ENCODE peak calls at places on chromosomes 5 and 9, in five cellular contexts. One of them, this sample, is unnamed.

GRCh38 chr9:92003308-92004044 is 53.4 kb upstream of the ROR2 start:
- DNase-seq in CD4-positive, alpha-beta memory T cell: no peak
- DNase-seq in CD8-positive, alpha-beta T cell: no peak
- DNase-seq in activated CD8-positive, alpha-beta memory T cell treated with anti-CD3 and anti-CD28 coated beads for 1 hour: no peak
- DNase-seq in immature natural killer cell: no peak
- DNase-seq in this sample: no peak

GRCh38 chr5:137836301-137836700 is 31.4 kb upstream of the MYOT start:
- DNase-seq in immature natural killer cell: no peak
- DNase-seq in activated CD8-positive, alpha-beta memory T cell treated with anti-CD3 and anti-CD28 coated beads for 1 hour: no peak
- DNase-seq in CD4-positive, alpha-beta memory T cell: no peak
- DNase-seq in CD8-positive, alpha-beta T cell: no peak
- DNase-seq in this sample: no peak

GRCh38 chr9:134434896-134435506 is 108.7 kb downstream of the RXRA start:
- DNase-seq in CD8-positive, alpha-beta T cell: no peak
- DNase-seq in CD4-positive, alpha-beta memory T cell: no peak
- DNase-seq in activated CD8-positive, alpha-beta memory T cell treated with anti-CD3 and anti-CD28 coated beads for 1 hour: no peak
- DNase-seq in immature natural killer cell: no peak
- DNase-seq in this sample: peak; percentile 97

GRCh38 chr9:128045876-128046275 is 21.2 kb downstream of the NAIF1 start:
- DNase-seq in activated CD8-positive, alpha-beta memory T cell treated with anti-CD3 and anti-CD28 coated beads for 1 hour: no peak
- DNase-seq in CD8-positive, alpha-beta T cell: no peak
- DNase-seq in immature natural killer cell: no peak
- DNase-seq in CD4-positive, alpha-beta memory T cell: no peak
- DNase-seq in this sample: no peak

GRCh38 chr5:172681421-172681820 is 40.4 kb downstream of the NEURL1B start:
- DNase-seq in activated CD8-positive, alpha-beta memory T cell treated with anti-CD3 and anti-CD28 coated beads for 1 hour: no peak
- DNase-seq in CD8-positive, alpha-beta T cell: no peak
- DNase-seq in CD4-positive, alpha-beta memory T cell: no peak
- DNase-seq in immature natural killer cell: no peak
- DNase-seq in this sample: no peak

GRCh38 chr9:124183772-124184171 is 74.0 kb upstream of the NEK6 start:
- DNase-seq in CD4-positive, alpha-beta memory T cell: no peak
- DNase-seq in activated CD8-positive, alpha-beta memory T cell treated with anti-CD3 and anti-CD28 coated beads for 1 hour: no peak
- DNase-seq in immature natural killer cell: no peak
- DNase-seq in CD8-positive, alpha-beta T cell: no peak
- DNase-seq in this sample: no peak

GRCh38 chr5:115166744-115167393 is 2.8 kb downstream of the TRIM36 start:
- DNase-seq in activated CD8-positive, alpha-beta memory T cell treated with anti-CD3 and anti-CD28 coated beads for 1 hour: no peak
- DNase-seq in CD8-positive, alpha-beta T cell: no peak
- DNase-seq in CD4-positive, alpha-beta memory T cell: no peak
- DNase-seq in immature natural killer cell: no peak
- DNase-seq in this sample: no peak

GRCh38 chr5:107428303-107428761 is 242.4 kb downstream of the EFNA5 start:
- DNase-seq in immature natural killer cell: peak; percentile 41
- DNase-seq in CD8-positive, alpha-beta T cell: no peak
- DNase-seq in CD4-positive, alpha-beta memory T cell: no peak
- DNase-seq in activated CD8-positive, alpha-beta memory T cell treated with anti-CD3 and anti-CD28 coated beads for 1 hour: no peak
- DNase-seq in this sample: no peak

GRCh38 chr9:73370053-73370452 is 218.4 kb downstream of the ANXA1 start:
- DNase-seq in activated CD8-positive, alpha-beta memory T cell treated with anti-CD3 and anti-CD28 coated beads for 1 hour: no peak
- DNase-seq in immature natural killer cell: no peak
- DNase-seq in CD4-positive, alpha-beta memory T cell: no peak
- DNase-seq in CD8-positive, alpha-beta T cell: no peak
- DNase-seq in this sample: no peak

GRCh38 chr5:14054965-14055963 is 87.9 kb upstream of the TRIO start:
- DNase-seq in activated CD8-positive, alpha-beta memory T cell treated with anti-CD3 and anti-CD28 coated beads for 1 hour: no peak
- DNase-seq in CD4-positive, alpha-beta memory T cell: no peak
- DNase-seq in CD8-positive, alpha-beta T cell: no peak
- DNase-seq in immature natural killer cell: no peak
- DNase-seq in this sample: no peak

GRCh38 chr5:142422426-142422825 is 97.6 kb upstream of the SPRY4 start:
- DNase-seq in immature natural killer cell: no peak
- DNase-seq in CD4-positive, alpha-beta memory T cell: no peak
- DNase-seq in CD8-positive, alpha-beta T cell: no peak
- DNase-seq in activated CD8-positive, alpha-beta memory T cell treated with anti-CD3 and anti-CD28 coated beads for 1 hour: no peak
- DNase-seq in this sample: no peak

GRCh38 chr5:157303667-157304327 is 37.9 kb downstream of the CYFIP2 start:
- DNase-seq in CD8-positive, alpha-beta T cell: peak; percentile 69
- DNase-seq in CD4-positive, alpha-beta memory T cell: peak; percentile 57
- DNase-seq in immature natural killer cell: peak; percentile 19
- DNase-seq in activated CD8-positive, alpha-beta memory T cell treated with anti-CD3 and anti-CD28 coated beads for 1 hour: peak; percentile 23
- DNase-seq in this sample: peak; percentile 57

GRCh38 chr5:134091626-134092121 is 22.8 kb upstream of the TCF7 start:
- DNase-seq in CD4-positive, alpha-beta memory T cell: no peak
- DNase-seq in CD8-positive, alpha-beta T cell: no peak
- DNase-seq in immature natural killer cell: no peak
- DNase-seq in activated CD8-positive, alpha-beta memory T cell treated with anti-CD3 and anti-CD28 coated beads for 1 hour: no peak
- DNase-seq in this sample: no peak

GRCh38 chr5:149728303-149728702 is 1.8 kb upstream of the PPARGC1B start:
- DNase-seq in immature natural killer cell: no peak
- DNase-seq in CD4-positive, alpha-beta memory T cell: no peak
- DNase-seq in activated CD8-positive, alpha-beta memory T cell treated with anti-CD3 and anti-CD28 coated beads for 1 hour: no peak
- DNase-seq in CD8-positive, alpha-beta T cell: no peak
- DNase-seq in this sample: no peak

GRCh38 chr5:73592546-73592945 is 27.0 kb downstream of the UTP15 start:
- DNase-seq in CD4-positive, alpha-beta memory T cell: no peak
- DNase-seq in immature natural killer cell: no peak
- DNase-seq in activated CD8-positive, alpha-beta memory T cell treated with anti-CD3 and anti-CD28 coated beads for 1 hour: no peak
- DNase-seq in CD8-positive, alpha-beta T cell: no peak
- DNase-seq in this sample: no peak

GRCh38 chr5:72658161-72658560 is 151.0 kb upstream of the ZNF366 start:
- DNase-seq in immature natural killer cell: no peak
- DNase-seq in CD8-positive, alpha-beta T cell: no peak
- DNase-seq in activated CD8-positive, alpha-beta memory T cell treated with anti-CD3 and anti-CD28 coated beads for 1 hour: no peak
- DNase-seq in CD4-positive, alpha-beta memory T cell: no peak
- DNase-seq in this sample: no peak

GRCh38 chr5:149674686-149675085 is 55.4 kb upstream of the PPARGC1B start:
- DNase-seq in CD8-positive, alpha-beta T cell: no peak
- DNase-seq in immature natural killer cell: no peak
- DNase-seq in CD4-positive, alpha-beta memory T cell: no peak
- DNase-seq in activated CD8-positive, alpha-beta memory T cell treated with anti-CD3 and anti-CD28 coated beads for 1 hour: no peak
- DNase-seq in this sample: no peak

GRCh38 chr9:77210116-77210515 is 32.8 kb downstream of the VPS13A start:
- DNase-seq in activated CD8-positive, alpha-beta memory T cell treated with anti-CD3 and anti-CD28 coated beads for 1 hour: no peak
- DNase-seq in CD4-positive, alpha-beta memory T cell: no peak
- DNase-seq in CD8-positive, alpha-beta T cell: no peak
- DNase-seq in immature natural killer cell: no peak
- DNase-seq in this sample: no peak

GRCh38 chr9:134965421-134965820 is 47.7 kb upstream of the FCN1 start:
- DNase-seq in CD8-positive, alpha-beta T cell: no peak
- DNase-seq in immature natural killer cell: no peak
- DNase-seq in CD4-positive, alpha-beta memory T cell: no peak
- DNase-seq in activated CD8-positive, alpha-beta memory T cell treated with anti-CD3 and anti-CD28 coated beads for 1 hour: no peak
- DNase-seq in this sample: no peak

GRCh38 chr9:128805661-128806060 is 12.6 kb upstream of the ENDOG start:
- DNase-seq in activated CD8-positive, alpha-beta memory T cell treated with anti-CD3 and anti-CD28 coated beads for 1 hour: no peak
- DNase-seq in immature natural killer cell: no peak
- DNase-seq in CD8-positive, alpha-beta T cell: no peak
- DNase-seq in CD4-positive, alpha-beta memory T cell: no peak
- DNase-seq in this sample: no peak

GRCh38 chr5:164256954-164257353 is 751.5 kb downstream of the MAT2B start:
- DNase-seq in immature natural killer cell: no peak
- DNase-seq in activated CD8-positive, alpha-beta memory T cell treated with anti-CD3 and anti-CD28 coated beads for 1 hour: no peak
- DNase-seq in CD4-positive, alpha-beta memory T cell: no peak
- DNase-seq in CD8-positive, alpha-beta T cell: no peak
- DNase-seq in this sample: no peak

GRCh38 chr5:126736141-126736540 is 40.8 kb upstream of the LMNB1 start:
- DNase-seq in activated CD8-positive, alpha-beta memory T cell treated with anti-CD3 and anti-CD28 coated beads for 1 hour: no peak
- DNase-seq in CD8-positive, alpha-beta T cell: no peak
- DNase-seq in CD4-positive, alpha-beta memory T cell: no peak
- DNase-seq in immature natural killer cell: no peak
- DNase-seq in this sample: no peak

GRCh38 chr5:178471666-178472065 is 118.5 kb downstream of the COL23A1 start:
- DNase-seq in CD8-positive, alpha-beta T cell: no peak
- DNase-seq in activated CD8-positive, alpha-beta memory T cell treated with anti-CD3 and anti-CD28 coated beads for 1 hour: no peak
- DNase-seq in immature natural killer cell: no peak
- DNase-seq in CD4-positive, alpha-beta memory T cell: no peak
- DNase-seq in this sample: no peak

GRCh38 chr5:5978501-5979361 is 399.6 kb downstream of the MED10 start:
- DNase-seq in activated CD8-positive, alpha-beta memory T cell treated with anti-CD3 and anti-CD28 coated beads for 1 hour: no peak
- DNase-seq in CD4-positive, alpha-beta memory T cell: no peak
- DNase-seq in immature natural killer cell: no peak
- DNase-seq in CD8-positive, alpha-beta T cell: no peak
- DNase-seq in this sample: no peak

GRCh38 chr9:72858089-72858912 is 94.6 kb downstream of the ALDH1A1 start:
- DNase-seq in activated CD8-positive, alpha-beta memory T cell treated with anti-CD3 and anti-CD28 coated beads for 1 hour: no peak
- DNase-seq in CD8-positive, alpha-beta T cell: no peak
- DNase-seq in CD4-positive, alpha-beta memory T cell: no peak
- DNase-seq in immature natural killer cell: no peak
- DNase-seq in this sample: peak; percentile 41

GRCh38 chr9:121207371-121207940 is 5.8 kb upstream of the RAB14 start:
- DNase-seq in CD8-positive, alpha-beta T cell: no peak
- DNase-seq in activated CD8-positive, alpha-beta memory T cell treated with anti-CD3 and anti-CD28 coated beads for 1 hour: no peak
- DNase-seq in CD4-positive, alpha-beta memory T cell: no peak
- DNase-seq in immature natural killer cell: no peak
- DNase-seq in this sample: no peak

GRCh38 chr9:128409998-128410397 is 10.7 kb upstream of the CERCAM start:
- DNase-seq in activated CD8-positive, alpha-beta memory T cell treated with anti-CD3 and anti-CD28 coated beads for 1 hour: no peak
- DNase-seq in CD4-positive, alpha-beta memory T cell: no peak
- DNase-seq in CD8-positive, alpha-beta T cell: no peak
- DNase-seq in immature natural killer cell: no peak
- DNase-seq in this sample: no peak

GRCh38 chr9:136054798-136055714 is 40.0 kb downstream of the NACC2 start:
- DNase-seq in CD4-positive, alpha-beta memory T cell: no peak
- DNase-seq in CD8-positive, alpha-beta T cell: no peak
- DNase-seq in activated CD8-positive, alpha-beta memory T cell treated with anti-CD3 and anti-CD28 coated beads for 1 hour: no peak
- DNase-seq in immature natural killer cell: no peak
- DNase-seq in this sample: no peak

GRCh38 chr9:137804908-137805356 is 72.7 kb upstream of the CACNA1B start:
- DNase-seq in immature natural killer cell: no peak
- DNase-seq in CD4-positive, alpha-beta memory T cell: no peak
- DNase-seq in activated CD8-positive, alpha-beta memory T cell treated with anti-CD3 and anti-CD28 coated beads for 1 hour: no peak
- DNase-seq in CD8-positive, alpha-beta T cell: no peak
- DNase-seq in this sample: no peak

GRCh38 chr5:149172709-149173505 is 31.6 kb downstream of the ABLIM3 start:
- DNase-seq in immature natural killer cell: no peak
- DNase-seq in activated CD8-positive, alpha-beta memory T cell treated with anti-CD3 and anti-CD28 coated beads for 1 hour: no peak
- DNase-seq in CD8-positive, alpha-beta T cell: no peak
- DNase-seq in CD4-positive, alpha-beta memory T cell: no peak
- DNase-seq in this sample: no peak

GRCh38 chr5:173764321-173765029 is 123.7 kb upstream of the CPEB4 start:
- DNase-seq in immature natural killer cell: no peak
- DNase-seq in CD8-positive, alpha-beta T cell: no peak
- DNase-seq in CD4-positive, alpha-beta memory T cell: no peak
- DNase-seq in activated CD8-positive, alpha-beta memory T cell treated with anti-CD3 and anti-CD28 coated beads for 1 hour: no peak
- DNase-seq in this sample: peak; percentile 90

GRCh38 chr5:172612771-172613170 is 28.3 kb upstream of the NEURL1B start:
- DNase-seq in immature natural killer cell: no peak
- DNase-seq in CD8-positive, alpha-beta T cell: no peak
- DNase-seq in CD4-positive, alpha-beta memory T cell: no peak
- DNase-seq in activated CD8-positive, alpha-beta memory T cell treated with anti-CD3 and anti-CD28 coated beads for 1 hour: no peak
- DNase-seq in this sample: no peak

GRCh38 chr9:107487521-107488399 is 1.8 kb downstream of the KLF4 start:
- DNase-seq in immature natural killer cell: peak; percentile 23
- DNase-seq in CD8-positive, alpha-beta T cell: no peak
- DNase-seq in activated CD8-positive, alpha-beta memory T cell treated with anti-CD3 and anti-CD28 coated beads for 1 hour: no peak
- DNase-seq in CD4-positive, alpha-beta memory T cell: no peak
- DNase-seq in this sample: peak; percentile 78

GRCh38 chr5:150333400-150333799 is 24.1 kb upstream of the TCOF1 start:
- DNase-seq in CD4-positive, alpha-beta memory T cell: no peak
- DNase-seq in CD8-positive, alpha-beta T cell: no peak
- DNase-seq in activated CD8-positive, alpha-beta memory T cell treated with anti-CD3 and anti-CD28 coated beads for 1 hour: no peak
- DNase-seq in immature natural killer cell: no peak
- DNase-seq in this sample: no peak